ENCODE peak calls at places on chromosome 14, in seven cellular contexts. W is Right ventricle myocardium inferior, A is heart right ventricle, I is amygdala, E is left ventricle myocardium inferior, Y is GM23338, F is hypothalamus. U is an unnamed sample.

GRCh38 chr14:102848830-102849521 is 71.7 kb downstream of the TRAF3 start:
- DNase-seq in Y (no peak), I (no peak), E (peak; percentile 47), A (peak; percentile 48), W (no peak), F (peak; percentile 16), U (no peak)

GRCh38 chr14:88868558-88869159 is 44.2 kb downstream of the TTC8 start:
- DNase-seq in W (no peak), A (no peak), Y (peak; percentile 33), I (no peak), F (no peak), E (no peak), U (peak; percentile 57)

GRCh38 chr14:101006008-101006407 is 102.5 kb upstream of the RTL1 start:
- DNase-seq in F (no peak), I (no peak), E (no peak), Y (no peak), A (no peak), W (no peak), U (no peak)

GRCh38 chr14:38808734-38809455 is 294.1 kb downstream of the SEC23A start:
- DNase-seq in W (no peak), F (no peak), E (no peak), Y (peak; percentile 17), I (no peak), A (no peak), U (peak; percentile 14)

GRCh38 chr14:101499080-101499479 is 62.2 kb upstream of the DIO3 start:
- DNase-seq in W (peak; percentile 65), A (no peak), E (no peak), Y (no peak), F (no peak), I (no peak), U (no peak)

GRCh38 chr14:93037354-93037753 is 78.4 kb downstream of the ITPK1 start:
- DNase-seq in F (no peak), A (no peak), Y (peak; percentile 51), E (no peak), W (no peak), I (no peak), U (peak; percentile 60)

GRCh38 chr14:68181395-68182326 is 362.1 kb downstream of the RAD51B start:
- DNase-seq in E (no peak), A (no peak), F (no peak), W (no peak), Y (no peak), I (no peak), U (peak; percentile 68)

GRCh38 chr14:88834883-88835431 is 10.5 kb downstream of the TTC8 start:
- DNase-seq in I (no peak), W (no peak), A (no peak), Y (no peak), F (no peak), E (no peak), U (no peak)

U was measured in SW480.